ENCODE peak calls at places on chromosome 21, in four cellular contexts. One of them, this sample, is unnamed.

GRCh38 chr21:39597595-39598185 is 15.1 kb upstream of the B3GALT5 start:
- DNase-seq in PC-3: no peak
- DNase-seq in pancreas: no peak
- DNase-seq in adrenal gland: no peak
- DNase-seq in this sample: no peak

GRCh38 chr21:36917487-36918158 is 48.8 kb downstream of the HLCS start:
- DNase-seq in pancreas: peak
- DNase-seq in PC-3: peak
- DNase-seq in adrenal gland: peak
- DNase-seq in this sample: peak

GRCh38 chr21:16186742-16187141 is 457.0 kb downstream of the USP25 start:
- DNase-seq in pancreas: no peak
- DNase-seq in adrenal gland: no peak
- DNase-seq in PC-3: no peak
- DNase-seq in this sample: peak

GRCh38 chr21:46222436-46223116 is 6.0 kb downstream of the LSS start:
- DNase-seq in PC-3: no peak
- DNase-seq in pancreas: no peak
- DNase-seq in adrenal gland: no peak
- DNase-seq in this sample: no peak

GRCh38 chr21:30718239-30718909 is at the start of gene KRTAP21-3:
- DNase-seq in pancreas: no peak
- DNase-seq in adrenal gland: no peak
- DNase-seq in PC-3: peak
- DNase-seq in this sample: no peak

GRCh38 chr21:38221594-38221993 is 35.2 kb upstream of the KCNJ15 start:
- DNase-seq in pancreas: no peak
- DNase-seq in PC-3: no peak
- DNase-seq in adrenal gland: no peak
- DNase-seq in this sample: no peak

GRCh38 chr21:39564200-39564599 is 48.5 kb upstream of the B3GALT5 start:
- DNase-seq in pancreas: peak
- DNase-seq in PC-3: no peak
- DNase-seq in adrenal gland: peak
- DNase-seq in this sample: no peak

GRCh38 chr21:20040768-20041167 is 957.4 kb upstream of the NCAM2 start:
- DNase-seq in pancreas: no peak
- DNase-seq in adrenal gland: no peak
- DNase-seq in PC-3: peak
- DNase-seq in this sample: no peak

GRCh38 chr21:37367301-37367757 is 756 bp downstream of the DYRK1A start:
- DNase-seq in pancreas: peak
- DNase-seq in PC-3: no peak
- DNase-seq in adrenal gland: no peak
- DNase-seq in this sample: no peak

GRCh38 chr21:44755227-44755626 is 43.9 kb upstream of the TSPEAR start:
- DNase-seq in pancreas: no peak
- DNase-seq in adrenal gland: no peak
- DNase-seq in PC-3: peak
- DNase-seq in this sample: peak

GRCh38 chr21:42654179-42654912 is 925 bp downstream of the PDE9A start:
- DNase-seq in adrenal gland: no peak
- DNase-seq in pancreas: no peak
- DNase-seq in PC-3: no peak
- DNase-seq in this sample: no peak

GRCh38 chr21:15138475-15138874 is 73.7 kb upstream of the NRIP1 start:
- DNase-seq in pancreas: peak
- DNase-seq in PC-3: no peak
- DNase-seq in adrenal gland: no peak
- DNase-seq in this sample: no peak

GRCh38 chr21:38986460-38987395 is 181.0 kb downstream of the ETS2 start:
- DNase-seq in PC-3: no peak
- DNase-seq in adrenal gland: no peak
- DNase-seq in pancreas: no peak
- DNase-seq in this sample: no peak

GRCh38 chr21:26804895-26805609 is 40.2 kb downstream of the ADAMTS1 start:
- DNase-seq in PC-3: no peak
- DNase-seq in pancreas: no peak
- DNase-seq in adrenal gland: no peak
- DNase-seq in this sample: no peak

GRCh38 chr21:15752763-15753407 is 23.1 kb downstream of the USP25 start:
- DNase-seq in PC-3: peak
- DNase-seq in adrenal gland: no peak
- DNase-seq in pancreas: no peak
- DNase-seq in this sample: no peak

GRCh38 chr21:32200029-32200428 is 78.8 kb downstream of the MIS18A start:
- DNase-seq in PC-3: no peak
- DNase-seq in adrenal gland: no peak
- DNase-seq in pancreas: no peak
- DNase-seq in this sample: no peak

GRCh38 chr21:35697321-35697808 is 363.0 kb downstream of the SETD4 start:
- DNase-seq in pancreas: peak
- DNase-seq in PC-3: no peak
- DNase-seq in adrenal gland: peak
- DNase-seq in this sample: peak

GRCh38 chr21:45471229-45472052 is 66.5 kb downstream of the COL18A1 start:
- DNase-seq in pancreas: no peak
- DNase-seq in adrenal gland: no peak
- DNase-seq in PC-3: peak
- DNase-seq in this sample: peak

GRCh38 chr21:36482673-36483072 is 2.8 kb upstream of the CLDN14 start:
- DNase-seq in PC-3: no peak
- DNase-seq in pancreas: no peak
- DNase-seq in adrenal gland: no peak
- DNase-seq in this sample: no peak

GRCh38 chr21:32334980-32335471 is 36.4 kb downstream of the MRAP start:
- DNase-seq in pancreas: no peak
- DNase-seq in adrenal gland: no peak
- DNase-seq in PC-3: no peak
- DNase-seq in this sample: no peak

GRCh38 chr21:43362306-43362927 is 64.5 kb downstream of the SIK1 start:
- DNase-seq in pancreas: no peak
- DNase-seq in PC-3: no peak
- DNase-seq in adrenal gland: peak
- DNase-seq in this sample: peak

GRCh38 chr21:38853421-38853919 is 47.7 kb downstream of the ETS2 start:
- DNase-seq in pancreas: no peak
- DNase-seq in PC-3: peak
- DNase-seq in adrenal gland: peak
- DNase-seq in this sample: peak

GRCh38 chr21:34075760-34076159 is 2.4 kb downstream of the MRPS6 start:
- DNase-seq in adrenal gland: no peak
- DNase-seq in PC-3: no peak
- DNase-seq in pancreas: no peak
- DNase-seq in this sample: no peak
- H3K27ac ChIP-seq in adrenal gland: no peak
- H3K27ac ChIP-seq in PC-3: no peak
- H3K27ac ChIP-seq in pancreas: no peak
- H3K27ac ChIP-seq in this sample: no peak

GRCh38 chr21:41425954-41426655 is at the start of gene MX1:
- DNase-seq in PC-3: peak
- DNase-seq in pancreas: peak
- DNase-seq in adrenal gland: peak
- DNase-seq in this sample: peak

GRCh38 chr21:41428311-41428710 is 2.3 kb downstream of the MX1 start:
- DNase-seq in pancreas: no peak
- DNase-seq in adrenal gland: no peak
- DNase-seq in PC-3: no peak
- DNase-seq in this sample: no peak

GRCh38 chr21:41427556-41427955 is 1.5 kb downstream of the MX1 start:
- DNase-seq in adrenal gland: no peak
- DNase-seq in PC-3: no peak
- DNase-seq in pancreas: no peak
- DNase-seq in this sample: no peak

GRCh38 chr21:41426656-41427311 is 745 bp downstream of the MX1 start:
- DNase-seq in PC-3: no peak
- DNase-seq in pancreas: no peak
- DNase-seq in adrenal gland: no peak
- DNase-seq in this sample: no peak

DNA sequence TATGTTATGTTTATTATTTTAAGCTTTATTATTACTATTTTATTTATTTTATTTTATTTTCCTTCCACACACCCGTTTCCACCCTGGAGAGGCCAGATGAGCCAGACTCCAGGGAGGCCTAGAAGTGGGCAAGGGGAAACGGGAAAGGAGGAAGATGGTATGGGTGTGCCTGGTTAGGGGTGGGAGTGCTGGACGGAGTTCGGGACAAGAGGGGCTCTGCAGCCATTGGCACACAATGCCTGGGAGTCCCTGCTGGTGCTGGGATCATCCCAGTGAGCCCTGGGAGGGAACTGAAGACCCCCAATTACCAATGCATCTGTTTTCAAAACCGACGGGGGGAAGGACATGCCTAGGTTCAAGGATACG is 468 bp upstream of the MX1 start:
- DNase-seq in PC-3: no peak
- DNase-seq in adrenal gland: no peak
- DNase-seq in pancreas: no peak
- DNase-seq in this sample: no peak
- H3K4me3 ChIP-seq in PC-3: peak
- H3K4me3 ChIP-seq in adrenal gland: no peak
- H3K4me3 ChIP-seq in pancreas: peak
- H3K4me3 ChIP-seq in this sample: peak

GRCh38 chr21:28793043-28793442 is 199.6 kb downstream of the LTN1 start:
- DNase-seq in adrenal gland: no peak
- DNase-seq in pancreas: no peak
- DNase-seq in PC-3: peak
- DNase-seq in this sample: peak
- TF ChIP-seq CTCF in adrenal gland: no peak
- TF ChIP-seq CTCF in pancreas: no peak
- TF ChIP-seq CTCF in PC-3: peak
- TF ChIP-seq CTCF in this sample: peak

GRCh38 chr21:34626131-34626530 is 11.2 kb upstream of the RCAN1 start:
- DNase-seq in PC-3: no peak
- DNase-seq in pancreas: no peak
- DNase-seq in adrenal gland: no peak
- DNase-seq in this sample: no peak
- H3K27ac ChIP-seq in PC-3: no peak
- H3K27ac ChIP-seq in pancreas: no peak
- H3K27ac ChIP-seq in adrenal gland: no peak
- H3K27ac ChIP-seq in this sample: no peak